ENCODE peak calls at places on chromosomes 5 and 9, in six cellular contexts. One of them, this sample, is unnamed.
A peak's percentile ranks its signal among the peaks of the same experiment; 100 is the strongest.

GRCh38 chr5:176742246-176743105 is 67.9 kb upstream of the UNC5A start:
- DNase-seq in aorta: peak; percentile 36
- DNase-seq in anterior cingulate cortex: no peak
- DNase-seq in activated CD8-positive, alpha-beta memory T cell treated with anti-CD3 and anti-CD28 coated beads for 24 hours: peak; percentile 49
- DNase-seq in NCI-H1092: no peak
- DNase-seq in stimulated activated CD4-positive, alpha-beta T cell treated with anti-CD3 and anti-CD28 coated beads, Interleukin-15, amount 100 ng/mL, for 1 hour: no peak
- DNase-seq in this sample: no peak

GRCh38 chr5:131386779-131387178 is 122.9 kb downstream of the CDC42SE2 start:
- DNase-seq in aorta: no peak
- DNase-seq in activated CD8-positive, alpha-beta memory T cell treated with anti-CD3 and anti-CD28 coated beads for 24 hours: no peak
- DNase-seq in stimulated activated CD4-positive, alpha-beta T cell treated with anti-CD3 and anti-CD28 coated beads, Interleukin-15, amount 100 ng/mL, for 1 hour: no peak
- DNase-seq in anterior cingulate cortex: no peak
- DNase-seq in NCI-H1092: no peak
- DNase-seq in this sample: peak; percentile 34

GRCh38 chr5:91207248-91207647 is 175.9 kb downstream of the ARRDC3 start:
- DNase-seq in stimulated activated CD4-positive, alpha-beta T cell treated with anti-CD3 and anti-CD28 coated beads, Interleukin-15, amount 100 ng/mL, for 1 hour: no peak
- DNase-seq in activated CD8-positive, alpha-beta memory T cell treated with anti-CD3 and anti-CD28 coated beads for 24 hours: no peak
- DNase-seq in NCI-H1092: no peak
- DNase-seq in anterior cingulate cortex: no peak
- DNase-seq in aorta: no peak
- DNase-seq in this sample: no peak

GRCh38 chr9:103323699-103324098 is 328.6 kb downstream of the CYLC2 start:
- DNase-seq in anterior cingulate cortex: no peak
- DNase-seq in activated CD8-positive, alpha-beta memory T cell treated with anti-CD3 and anti-CD28 coated beads for 24 hours: no peak
- DNase-seq in aorta: no peak
- DNase-seq in stimulated activated CD4-positive, alpha-beta T cell treated with anti-CD3 and anti-CD28 coated beads, Interleukin-15, amount 100 ng/mL, for 1 hour: no peak
- DNase-seq in NCI-H1092: no peak
- DNase-seq in this sample: no peak

GRCh38 chr5:94432499-94432898 is 185.9 kb downstream of the KIAA0825 start:
- DNase-seq in NCI-H1092: no peak
- DNase-seq in anterior cingulate cortex: no peak
- DNase-seq in aorta: no peak
- DNase-seq in stimulated activated CD4-positive, alpha-beta T cell treated with anti-CD3 and anti-CD28 coated beads, Interleukin-15, amount 100 ng/mL, for 1 hour: no peak
- DNase-seq in activated CD8-positive, alpha-beta memory T cell treated with anti-CD3 and anti-CD28 coated beads for 24 hours: no peak
- DNase-seq in this sample: no peak

GRCh38 chr5:40378431-40379175 is 301.1 kb upstream of the PTGER4 start:
- DNase-seq in anterior cingulate cortex: no peak
- DNase-seq in activated CD8-positive, alpha-beta memory T cell treated with anti-CD3 and anti-CD28 coated beads for 24 hours: no peak
- DNase-seq in aorta: no peak
- DNase-seq in NCI-H1092: no peak
- DNase-seq in stimulated activated CD4-positive, alpha-beta T cell treated with anti-CD3 and anti-CD28 coated beads, Interleukin-15, amount 100 ng/mL, for 1 hour: no peak
- DNase-seq in this sample: no peak

GRCh38 chr9:110192531-110193326 is 15.2 kb downstream of the C9orf152 start:
- DNase-seq in stimulated activated CD4-positive, alpha-beta T cell treated with anti-CD3 and anti-CD28 coated beads, Interleukin-15, amount 100 ng/mL, for 1 hour: no peak
- DNase-seq in aorta: no peak
- DNase-seq in anterior cingulate cortex: no peak
- DNase-seq in NCI-H1092: no peak
- DNase-seq in activated CD8-positive, alpha-beta memory T cell treated with anti-CD3 and anti-CD28 coated beads for 24 hours: no peak
- DNase-seq in this sample: no peak

GRCh38 chr9:92147030-92147853 is 32.0 kb upstream of the SPTLC1 start:
- DNase-seq in stimulated activated CD4-positive, alpha-beta T cell treated with anti-CD3 and anti-CD28 coated beads, Interleukin-15, amount 100 ng/mL, for 1 hour: no peak
- DNase-seq in activated CD8-positive, alpha-beta memory T cell treated with anti-CD3 and anti-CD28 coated beads for 24 hours: no peak
- DNase-seq in NCI-H1092: no peak
- DNase-seq in anterior cingulate cortex: no peak
- DNase-seq in aorta: peak; percentile 87
- DNase-seq in this sample: peak; percentile 78

GRCh38 chr5:87184544-87184943 is 83.1 kb upstream of the RASA1 start:
- DNase-seq in stimulated activated CD4-positive, alpha-beta T cell treated with anti-CD3 and anti-CD28 coated beads, Interleukin-15, amount 100 ng/mL, for 1 hour: no peak
- DNase-seq in aorta: no peak
- DNase-seq in anterior cingulate cortex: no peak
- DNase-seq in activated CD8-positive, alpha-beta memory T cell treated with anti-CD3 and anti-CD28 coated beads for 24 hours: no peak
- DNase-seq in NCI-H1092: no peak
- DNase-seq in this sample: no peak

GRCh38 chr9:73011346-73011745 is 58.5 kb upstream of the ALDH1A1 start:
- DNase-seq in activated CD8-positive, alpha-beta memory T cell treated with anti-CD3 and anti-CD28 coated beads for 24 hours: no peak
- DNase-seq in anterior cingulate cortex: no peak
- DNase-seq in NCI-H1092: no peak
- DNase-seq in stimulated activated CD4-positive, alpha-beta T cell treated with anti-CD3 and anti-CD28 coated beads, Interleukin-15, amount 100 ng/mL, for 1 hour: no peak
- DNase-seq in aorta: no peak
- DNase-seq in this sample: no peak

GRCh38 chr9:76560481-76560891 is 101.5 kb downstream of the GCNT1 start:
- DNase-seq in activated CD8-positive, alpha-beta memory T cell treated with anti-CD3 and anti-CD28 coated beads for 24 hours: no peak
- DNase-seq in NCI-H1092: no peak
- DNase-seq in stimulated activated CD4-positive, alpha-beta T cell treated with anti-CD3 and anti-CD28 coated beads, Interleukin-15, amount 100 ng/mL, for 1 hour: no peak
- DNase-seq in anterior cingulate cortex: no peak
- DNase-seq in aorta: no peak
- DNase-seq in this sample: no peak

GRCh38 chr9:79301549-79301948 is 270.2 kb upstream of the TLE4 start:
- DNase-seq in anterior cingulate cortex: no peak
- DNase-seq in stimulated activated CD4-positive, alpha-beta T cell treated with anti-CD3 and anti-CD28 coated beads, Interleukin-15, amount 100 ng/mL, for 1 hour: no peak
- DNase-seq in aorta: no peak
- DNase-seq in NCI-H1092: no peak
- DNase-seq in activated CD8-positive, alpha-beta memory T cell treated with anti-CD3 and anti-CD28 coated beads for 24 hours: no peak
- DNase-seq in this sample: no peak

GRCh38 chr5:126486332-126486731 is 63.1 kb downstream of the GRAMD2B start:
- DNase-seq in NCI-H1092: no peak
- DNase-seq in anterior cingulate cortex: no peak
- DNase-seq in stimulated activated CD4-positive, alpha-beta T cell treated with anti-CD3 and anti-CD28 coated beads, Interleukin-15, amount 100 ng/mL, for 1 hour: no peak
- DNase-seq in aorta: no peak
- DNase-seq in activated CD8-positive, alpha-beta memory T cell treated with anti-CD3 and anti-CD28 coated beads for 24 hours: no peak
- DNase-seq in this sample: no peak

GRCh38 chr5:176133289-176133870 is 104.8 kb upstream of the SIMC1 start:
- DNase-seq in activated CD8-positive, alpha-beta memory T cell treated with anti-CD3 and anti-CD28 coated beads for 24 hours: peak; percentile 64
- DNase-seq in NCI-H1092: no peak
- DNase-seq in aorta: no peak
- DNase-seq in stimulated activated CD4-positive, alpha-beta T cell treated with anti-CD3 and anti-CD28 coated beads, Interleukin-15, amount 100 ng/mL, for 1 hour: no peak
- DNase-seq in anterior cingulate cortex: no peak
- DNase-seq in this sample: no peak

GRCh38 chr5:97182571-97183099 is 412 bp downstream of the RIOK2 start:
- DNase-seq in anterior cingulate cortex: no peak
- DNase-seq in NCI-H1092: no peak
- DNase-seq in activated CD8-positive, alpha-beta memory T cell treated with anti-CD3 and anti-CD28 coated beads for 24 hours: no peak
- DNase-seq in aorta: no peak
- DNase-seq in stimulated activated CD4-positive, alpha-beta T cell treated with anti-CD3 and anti-CD28 coated beads, Interleukin-15, amount 100 ng/mL, for 1 hour: no peak
- DNase-seq in this sample: no peak